ENCODE peak calls at places on chromosomes 4 and X, in four cellular contexts. U, O, T and B are unnamed samples.
A peak's percentile ranks its signal among the peaks of the same experiment; 100 is the strongest.

GRCh38 chrX:154132366-154132765 is 11.7 kb upstream of the OPN1LW start:
- DNase-seq in U (no peak), O (no peak), T (no peak), B (no peak)

GRCh38 chr4:159308571-159309340 is 205.9 kb downstream of the RAPGEF2 start:
- DNase-seq in U (no peak), O (no peak), T (peak; percentile 72), B (no peak)

GRCh38 chrX:68695206-68695845 is 47.9 kb downstream of the STARD8 start:
- DNase-seq in U (no peak), O (no peak), T (no peak), B (no peak)

GRCh38 chr4:106301393-106302084 is 14.5 kb downstream of the TBCK start:
- DNase-seq in U (no peak), O (no peak), T (no peak), B (no peak)

GRCh38 chr4:52925531-52925968 is 63.4 kb downstream of the RASL11B start:
- DNase-seq in U (no peak), O (no peak), T (peak; percentile 14), B (no peak)

GRCh38 chr4:124144302-124144701 is 568.2 kb downstream of the ANKRD50 start:
- DNase-seq in U (no peak), O (no peak), T (peak; percentile 77), B (no peak)

GRCh38 chr4:122716825-122717448 is 15.6 kb upstream of the BBS12 start:
- DNase-seq in U (peak; percentile 89), O (no peak), T (peak; percentile 57), B (peak; percentile 56)

GRCh38 chr4:6507345-6507744 is 34.9 kb upstream of the PPP2R2C start:
- DNase-seq in U (peak; percentile 17), O (no peak), T (no peak), B (no peak)

GRCh38 chr4:21901831-21902230 is 46.7 kb downstream of the KCNIP4 start:
- DNase-seq in U (no peak), O (no peak), T (peak; percentile 37), B (no peak)

GRCh38 chr4:107292979-107293378 is 256.9 kb upstream of the DKK2 start:
- DNase-seq in U (no peak), O (no peak), T (no peak), B (no peak)

GRCh38 chrX:69119122-69119521 is 46.1 kb downstream of the PJA1 start:
- DNase-seq in U (no peak), O (no peak), T (no peak), B (no peak)

GRCh38 chr4:112448211-112448745 is 67.7 kb downstream of the NEUROG2 start:
- DNase-seq in U (no peak), O (no peak), T (no peak), B (no peak)

GRCh38 chrX:42976729-42977366 is 198.9 kb upstream of the PPP1R2C start:
- DNase-seq in U (no peak), O (no peak), T (peak; percentile 11), B (no peak)

GRCh38 chr4:88765729-88766128 is 68.1 kb upstream of the NAP1L5 start:
- DNase-seq in U (no peak), O (no peak), T (peak; percentile 91), B (no peak)

GRCh38 chrX:40165206-40165605 is 67.4 kb upstream of the BCOR start:
- DNase-seq in U (peak; percentile 29), O (no peak), T (no peak), B (no peak)

GRCh38 chrX:40167240-40168182 is 69.8 kb upstream of the BCOR start:
- DNase-seq in U (peak; percentile 49), O (no peak), T (no peak), B (peak; percentile 52)

GRCh38 chrX:40164751-40165150 is 67.0 kb upstream of the BCOR start:
- DNase-seq in U (no peak), O (no peak), T (no peak), B (no peak)

GRCh38 chrX:40166582-40166981 is 68.8 kb upstream of the BCOR start:
- DNase-seq in U (peak; percentile 42), O (no peak), T (no peak), B (no peak)

DNA sequence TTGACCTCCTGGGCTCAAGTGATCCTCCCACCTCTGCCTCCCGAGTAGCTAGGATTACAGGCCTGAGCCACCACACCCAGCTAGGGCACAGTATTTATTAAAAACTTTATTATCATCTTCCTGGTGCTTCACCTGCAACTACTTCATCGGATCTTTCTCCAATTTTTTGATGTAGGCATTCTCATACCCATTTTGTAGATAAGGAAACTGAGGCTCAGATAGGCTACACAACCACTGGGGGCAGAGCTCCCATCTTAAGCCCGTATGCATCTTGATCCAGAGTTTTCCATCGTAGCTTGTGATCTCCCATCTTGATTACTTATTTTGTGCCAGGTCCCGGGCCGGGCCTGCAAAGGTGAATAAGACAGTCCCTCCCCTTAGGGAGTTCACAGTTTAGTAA is 68.1 kb upstream of the BCOR start:
- DNase-seq in U (peak; percentile 18), O (no peak), T (no peak), B (no peak)
- H3K9me3 ChIP-seq in U (no peaks in the 10 kb centered on the region), O (no peaks in the 10 kb centered on the region), T (no peaks in the 10 kb centered on the region), B (no peaks in the 10 kb centered on the region)

DNA sequence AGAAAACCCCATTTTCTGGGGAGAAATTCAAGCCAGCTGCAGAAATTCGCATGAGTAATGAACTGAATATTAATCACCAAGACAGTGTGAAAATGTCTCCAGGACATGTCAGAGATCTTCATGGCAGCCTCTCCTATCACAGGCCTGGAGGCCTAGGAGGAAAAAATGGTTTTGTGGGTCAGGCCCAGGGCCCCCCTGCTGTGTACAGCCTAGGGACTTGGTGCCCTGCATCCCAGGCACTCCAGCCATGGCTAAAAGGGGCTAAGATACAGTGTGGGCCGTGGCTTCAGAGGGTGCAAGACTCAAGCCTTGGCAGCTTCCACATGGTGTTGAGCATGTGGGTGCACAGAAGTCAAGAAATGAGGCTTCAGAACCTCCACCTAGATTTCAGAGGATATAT is 185.9 kb upstream of the GATB start:
- DNase-seq in U (no peak), O (no peak), T (no peak), B (no peak)
- H3K9me3 ChIP-seq in U (peaks cover 9% of the 10 kb centered on the region), O (peaks cover 8% of the 10 kb centered on the region), T (no peaks in the 10 kb centered on the region), B (peaks cover 9% of the 10 kb centered on the region)

GRCh38 chr4:40619600-40619999 is 10.1 kb downstream of the RBM47 start:
- DNase-seq in U (no peak), O (no peak), T (no peak), B (no peak)
- H3K9me3 ChIP-seq in U (no peaks in the 10 kb centered on the region), O (no peaks in the 10 kb centered on the region), T (no peaks in the 10 kb centered on the region), B (no peaks in the 10 kb centered on the region)

GRCh38 chr4:173524218-173525117 is 5.6 kb downstream of the HAND2 start:
- DNase-seq in U (no peak), O (no peak), T (no peak), B (no peak)
- H3K9me3 ChIP-seq in U (no peaks in the 10 kb centered on the region), O (no peaks in the 10 kb centered on the region), T (no peaks in the 10 kb centered on the region), B (peaks cover 4% of the 10 kb centered on the region)

DNA sequence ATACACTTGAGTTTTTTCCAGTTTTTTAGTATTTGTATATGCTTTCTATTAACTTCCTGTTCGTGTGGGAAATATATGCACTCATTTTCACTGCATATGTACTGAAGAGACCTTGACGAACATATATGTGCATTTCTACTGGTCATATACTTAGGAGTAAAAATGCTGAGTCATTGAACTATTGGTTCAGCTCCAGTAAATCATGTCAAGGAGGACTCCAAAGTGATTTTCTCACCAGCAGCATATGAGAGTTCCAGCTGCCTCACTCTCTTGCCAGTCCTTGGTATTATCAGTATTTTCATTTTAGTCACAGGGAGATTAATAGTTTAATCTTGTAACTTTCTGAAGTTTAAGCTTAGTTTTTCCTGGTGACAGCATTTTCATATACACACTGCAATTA is 2750.2 kb downstream of the ARAP2 start:
- DNase-seq in U (no peak), O (no peak), T (peak; percentile 12), B (no peak)
- H3K9me3 ChIP-seq in U (no peaks in the 10 kb centered on the region), O (no peaks in the 10 kb centered on the region), T (no peaks in the 10 kb centered on the region), B (no peaks in the 10 kb centered on the region)

DNA sequence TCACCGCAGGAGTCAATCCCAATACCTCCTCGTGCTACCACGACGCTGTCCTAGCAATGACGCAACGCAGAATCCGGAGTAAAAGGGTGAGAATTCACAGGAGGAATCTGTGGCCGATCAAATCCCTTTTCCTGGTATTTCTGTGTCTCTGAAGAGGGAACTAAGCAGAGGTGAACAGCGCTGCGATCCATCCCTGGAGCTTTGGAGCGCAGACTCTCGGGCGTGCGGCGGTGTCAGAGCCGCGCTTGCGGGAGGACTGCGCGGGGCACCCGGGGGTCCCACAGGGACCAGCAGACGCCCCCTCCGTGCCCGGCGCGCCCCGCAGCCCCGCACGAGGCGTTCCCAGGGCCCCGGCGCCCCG is 17.2 kb upstream of the ZNF718 start:
- DNase-seq in U (no peak), O (no peak), T (no peak), B (no peak)
- H3K9me3 ChIP-seq in U (peaks cover 11% of the 10 kb centered on the region), O (peaks cover 10% of the 10 kb centered on the region), T (peaks cover 2% of the 10 kb centered on the region), B (peaks cover 3% of the 10 kb centered on the region)

GRCh38 chr4:79027656-79028055 is 88.4 kb upstream of the PAQR3 start:
- DNase-seq in U (no peak), O (no peak), T (no peak), B (no peak)
- H3K9me3 ChIP-seq in U (no peaks in the 10 kb centered on the region), O (no peaks in the 10 kb centered on the region), T (no peaks in the 10 kb centered on the region), B (no peaks in the 10 kb centered on the region)

DNA sequence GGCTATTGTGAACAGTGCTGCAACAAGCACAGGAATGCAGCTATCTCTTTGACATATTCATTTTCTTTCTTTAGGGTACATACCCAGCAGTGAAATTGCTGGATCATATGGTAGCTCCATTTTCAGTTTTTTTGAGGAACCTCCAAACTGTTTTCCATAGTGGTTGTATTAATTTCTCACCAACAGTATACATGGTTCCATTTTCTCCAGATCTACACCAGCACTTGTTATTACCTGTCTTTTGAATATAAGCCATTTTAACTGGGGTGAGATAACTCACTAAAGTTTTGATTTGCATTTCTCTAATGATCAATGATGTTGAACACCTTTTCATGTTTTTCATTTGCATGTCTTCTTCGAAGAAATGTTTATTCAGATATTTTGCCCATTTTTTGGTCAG is 241.1 kb upstream of the AGTR2 start:
- DNase-seq in U (no peak), O (no peak), T (no peak), B (no peak)
- H3K9me3 ChIP-seq in U (no peaks in the 10 kb centered on the region), O (peaks cover 7% of the 10 kb centered on the region), T (no peaks in the 10 kb centered on the region), B (no peaks in the 10 kb centered on the region)

DNA sequence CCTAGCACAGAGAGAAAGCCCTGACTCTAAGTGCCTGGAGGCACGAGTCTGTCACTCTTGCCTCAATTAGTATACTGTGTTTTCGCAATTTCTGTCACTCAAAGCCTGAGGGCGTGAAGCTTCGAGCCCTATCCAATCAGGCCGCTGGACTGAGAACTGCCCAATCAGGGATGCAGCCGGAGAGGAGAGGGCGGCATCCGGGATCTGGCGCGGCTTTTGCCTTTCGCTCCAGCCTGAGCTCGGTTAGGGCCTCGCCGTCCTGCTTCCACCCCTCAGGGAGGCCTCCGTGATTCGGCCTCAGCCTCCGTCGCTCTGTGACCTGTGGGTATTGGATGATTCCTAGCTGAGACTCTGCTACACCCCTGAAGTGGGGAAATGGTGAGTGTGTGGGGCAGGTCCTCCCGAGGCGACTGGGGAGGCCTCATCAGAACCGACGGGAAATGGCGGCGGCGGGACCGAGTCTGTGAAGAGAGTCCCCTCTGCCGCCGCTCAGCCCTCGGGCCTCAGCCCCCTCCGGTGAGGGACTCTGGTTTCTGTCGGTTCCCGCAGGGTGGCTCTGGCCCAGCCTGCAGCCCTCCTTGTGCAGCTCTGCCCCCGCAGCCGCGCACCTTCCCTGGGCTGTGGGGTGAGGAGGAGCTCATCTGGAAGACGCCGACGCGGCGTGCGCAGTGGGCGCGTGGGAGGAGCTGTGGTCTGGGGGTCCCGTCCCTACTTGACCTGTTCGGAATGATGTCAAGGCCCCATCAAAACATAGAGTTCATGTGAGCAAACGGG is 48.5 kb downstream of the ZNF141 start:
- DNase-seq in U (no peak), O (no peak), T (no peak), B (no peak)
- H3K9me3 ChIP-seq in U (peaks cover 97% of the 10 kb centered on the region), O (peaks cover 71% of the 10 kb centered on the region), T (no peaks in the 10 kb centered on the region), B (peaks cover 74% of the 10 kb centered on the region)